ENCODE peak calls at places on chromosome 3, in nine cellular contexts. One of them, this sample, is unnamed. For H3K36me3, the result is how much of the 10 kb centered on the place peaks cover.

GRCh38 chr3:188947983-188948657 is 223.7 kb upstream of the TPRG1 start:
- DNase-seq in right atrium auricular region: peak
- DNase-seq in cardiac muscle cell: peak
- DNase-seq in psoas muscle: peak
- DNase-seq in upper lobe of right lung: peak
- DNase-seq in ovary: peak
- DNase-seq in SJSA1: no peak
- DNase-seq in CD8-positive, alpha-beta memory T cell: no peak
- DNase-seq in left ventricle myocardium inferior: peak
- DNase-seq in this sample: peak

GRCh38 chr3:190968616-190969015 is 106.1 kb upstream of the GMNC start:
- DNase-seq in right atrium auricular region: no peak
- DNase-seq in cardiac muscle cell: no peak
- DNase-seq in psoas muscle: no peak
- DNase-seq in upper lobe of right lung: no peak
- DNase-seq in ovary: no peak
- DNase-seq in SJSA1: no peak
- DNase-seq in CD8-positive, alpha-beta memory T cell: no peak
- DNase-seq in left ventricle myocardium inferior: no peak
- DNase-seq in this sample: no peak

GRCh38 chr3:107794664-107795443 is 272.1 kb downstream of the BBX start:
- DNase-seq in right atrium auricular region: no peak
- DNase-seq in cardiac muscle cell: no peak
- DNase-seq in psoas muscle: no peak
- DNase-seq in upper lobe of right lung: no peak
- DNase-seq in ovary: no peak
- DNase-seq in SJSA1: no peak
- DNase-seq in CD8-positive, alpha-beta memory T cell: no peak
- DNase-seq in left ventricle myocardium inferior: no peak
- DNase-seq in this sample: no peak

GRCh38 chr3:112651516-112651915 is 10.6 kb upstream of the CCDC80 start:
- DNase-seq in right atrium auricular region: no peak
- DNase-seq in cardiac muscle cell: no peak
- DNase-seq in psoas muscle: no peak
- DNase-seq in upper lobe of right lung: no peak
- DNase-seq in ovary: no peak
- DNase-seq in SJSA1: no peak
- DNase-seq in CD8-positive, alpha-beta memory T cell: no peak
- DNase-seq in left ventricle myocardium inferior: no peak
- DNase-seq in this sample: no peak

GRCh38 chr3:142542054-142542453 is 36.5 kb downstream of the ATR start:
- DNase-seq in right atrium auricular region: no peak
- DNase-seq in cardiac muscle cell: no peak
- DNase-seq in psoas muscle: no peak
- DNase-seq in upper lobe of right lung: no peak
- DNase-seq in ovary: no peak
- DNase-seq in SJSA1: no peak
- DNase-seq in CD8-positive, alpha-beta memory T cell: no peak
- DNase-seq in left ventricle myocardium inferior: no peak
- DNase-seq in this sample: no peak

GRCh38 chr3:3699407-3699806 is 99.8 kb upstream of the LRRN1 start:
- DNase-seq in right atrium auricular region: no peak
- DNase-seq in cardiac muscle cell: no peak
- DNase-seq in psoas muscle: no peak
- DNase-seq in upper lobe of right lung: no peak
- DNase-seq in ovary: no peak
- DNase-seq in SJSA1: no peak
- DNase-seq in CD8-positive, alpha-beta memory T cell: no peak
- DNase-seq in left ventricle myocardium inferior: no peak
- DNase-seq in this sample: no peak

GRCh38 chr3:173529062-173529711 is 131.6 kb downstream of the NLGN1 start:
- DNase-seq in right atrium auricular region: no peak
- DNase-seq in cardiac muscle cell: peak
- DNase-seq in psoas muscle: no peak
- DNase-seq in upper lobe of right lung: peak
- DNase-seq in ovary: no peak
- DNase-seq in SJSA1: no peak
- DNase-seq in CD8-positive, alpha-beta memory T cell: no peak
- DNase-seq in left ventricle myocardium inferior: no peak
- DNase-seq in this sample: no peak

GRCh38 chr3:177770821-177771220 is 573.5 kb upstream of the TBL1XR1 start:
- DNase-seq in right atrium auricular region: no peak
- DNase-seq in cardiac muscle cell: no peak
- DNase-seq in psoas muscle: no peak
- DNase-seq in upper lobe of right lung: no peak
- DNase-seq in ovary: no peak
- DNase-seq in SJSA1: no peak
- DNase-seq in CD8-positive, alpha-beta memory T cell: no peak
- DNase-seq in left ventricle myocardium inferior: no peak
- DNase-seq in this sample: no peak

GRCh38 chr3:194816748-194817591 is 131.3 kb downstream of the FAM43A start:
- DNase-seq in right atrium auricular region: no peak
- DNase-seq in cardiac muscle cell: no peak
- DNase-seq in psoas muscle: no peak
- DNase-seq in upper lobe of right lung: no peak
- DNase-seq in ovary: no peak
- DNase-seq in SJSA1: no peak
- DNase-seq in CD8-positive, alpha-beta memory T cell: no peak
- DNase-seq in left ventricle myocardium inferior: no peak
- DNase-seq in this sample: no peak

GRCh38 chr3:160707187-160707789 is 30.3 kb downstream of the ARL14 start:
- DNase-seq in right atrium auricular region: no peak
- DNase-seq in cardiac muscle cell: peak
- DNase-seq in psoas muscle: no peak
- DNase-seq in upper lobe of right lung: no peak
- DNase-seq in ovary: no peak
- DNase-seq in SJSA1: no peak
- DNase-seq in CD8-positive, alpha-beta memory T cell: peak
- DNase-seq in left ventricle myocardium inferior: no peak
- DNase-seq in this sample: no peak

GRCh38 chr3:195123196-195123805 is 147.7 kb downstream of the XXYLT1 start:
- DNase-seq in right atrium auricular region: no peak
- DNase-seq in cardiac muscle cell: no peak
- DNase-seq in psoas muscle: no peak
- DNase-seq in upper lobe of right lung: no peak
- DNase-seq in ovary: no peak
- DNase-seq in SJSA1: no peak
- DNase-seq in CD8-positive, alpha-beta memory T cell: no peak
- DNase-seq in left ventricle myocardium inferior: no peak
- DNase-seq in this sample: no peak

GRCh38 chr3:190701096-190701532 is 161.4 kb downstream of the GMNC start:
- DNase-seq in right atrium auricular region: no peak
- DNase-seq in cardiac muscle cell: peak
- DNase-seq in psoas muscle: no peak
- DNase-seq in upper lobe of right lung: no peak
- DNase-seq in ovary: peak
- DNase-seq in SJSA1: peak
- DNase-seq in CD8-positive, alpha-beta memory T cell: no peak
- DNase-seq in left ventricle myocardium inferior: peak
- DNase-seq in this sample: no peak

GRCh38 chr3:150722267-150722666 is 18.5 kb upstream of the ERICH6 start:
- DNase-seq in right atrium auricular region: no peak
- DNase-seq in cardiac muscle cell: no peak
- DNase-seq in psoas muscle: no peak
- DNase-seq in upper lobe of right lung: no peak
- DNase-seq in ovary: no peak
- DNase-seq in SJSA1: no peak
- DNase-seq in CD8-positive, alpha-beta memory T cell: no peak
- DNase-seq in left ventricle myocardium inferior: no peak
- DNase-seq in this sample: no peak

GRCh38 chr3:128266453-128266852 is 113.2 kb downstream of the EEFSEC start:
- DNase-seq in right atrium auricular region: no peak
- DNase-seq in cardiac muscle cell: no peak
- DNase-seq in psoas muscle: no peak
- DNase-seq in upper lobe of right lung: no peak
- DNase-seq in ovary: no peak
- DNase-seq in SJSA1: no peak
- DNase-seq in CD8-positive, alpha-beta memory T cell: no peak
- DNase-seq in left ventricle myocardium inferior: no peak
- DNase-seq in this sample: no peak

GRCh38 chr3:56764904-56765445 is 36.8 kb downstream of the ARHGEF3 start:
- DNase-seq in right atrium auricular region: no peak
- DNase-seq in cardiac muscle cell: no peak
- DNase-seq in psoas muscle: no peak
- DNase-seq in upper lobe of right lung: no peak
- DNase-seq in ovary: no peak
- DNase-seq in SJSA1: no peak
- DNase-seq in CD8-positive, alpha-beta memory T cell: no peak
- DNase-seq in left ventricle myocardium inferior: no peak
- DNase-seq in this sample: no peak

GRCh38 chr3:107757140-107757539 is 234.4 kb downstream of the BBX start:
- DNase-seq in right atrium auricular region: no peak
- DNase-seq in cardiac muscle cell: no peak
- DNase-seq in psoas muscle: no peak
- DNase-seq in upper lobe of right lung: no peak
- DNase-seq in ovary: no peak
- DNase-seq in SJSA1: no peak
- DNase-seq in CD8-positive, alpha-beta memory T cell: no peak
- DNase-seq in left ventricle myocardium inferior: no peak
- DNase-seq in this sample: no peak

GRCh38 chr3:120192159-120192558 is 92.9 kb downstream of the GPR156 start:
- DNase-seq in right atrium auricular region: no peak
- DNase-seq in cardiac muscle cell: no peak
- DNase-seq in psoas muscle: no peak
- DNase-seq in upper lobe of right lung: no peak
- DNase-seq in ovary: no peak
- DNase-seq in SJSA1: no peak
- DNase-seq in CD8-positive, alpha-beta memory T cell: no peak
- DNase-seq in left ventricle myocardium inferior: no peak
- DNase-seq in this sample: no peak

GRCh38 chr3:189195302-189195701 is 23.5 kb downstream of the TPRG1 start:
- DNase-seq in right atrium auricular region: no peak
- DNase-seq in cardiac muscle cell: no peak
- DNase-seq in psoas muscle: no peak
- DNase-seq in upper lobe of right lung: peak
- DNase-seq in ovary: no peak
- DNase-seq in SJSA1: no peak
- DNase-seq in CD8-positive, alpha-beta memory T cell: no peak
- DNase-seq in left ventricle myocardium inferior: no peak
- DNase-seq in this sample: no peak

GRCh38 chr3:34000301-34000700 is 201.9 kb downstream of the PDCD6IP start:
- DNase-seq in right atrium auricular region: no peak
- DNase-seq in cardiac muscle cell: no peak
- DNase-seq in psoas muscle: no peak
- DNase-seq in upper lobe of right lung: no peak
- DNase-seq in ovary: no peak
- DNase-seq in SJSA1: no peak
- DNase-seq in CD8-positive, alpha-beta memory T cell: no peak
- DNase-seq in left ventricle myocardium inferior: no peak
- DNase-seq in this sample: no peak

GRCh38 chr3:39099242-39099641 is 8.2 kb downstream of the GORASP1 start:
- DNase-seq in right atrium auricular region: no peak
- DNase-seq in cardiac muscle cell: no peak
- DNase-seq in psoas muscle: no peak
- DNase-seq in upper lobe of right lung: no peak
- DNase-seq in ovary: no peak
- DNase-seq in SJSA1: no peak
- DNase-seq in CD8-positive, alpha-beta memory T cell: no peak
- DNase-seq in left ventricle myocardium inferior: no peak
- DNase-seq in this sample: no peak
- H3K36me3 ChIP-seq in right atrium auricular region: half or more
- H3K36me3 ChIP-seq in cardiac muscle cell: under half
- H3K36me3 ChIP-seq in psoas muscle: half or more
- H3K36me3 ChIP-seq in upper lobe of right lung: half or more
- H3K36me3 ChIP-seq in ovary: under half
- H3K36me3 ChIP-seq in SJSA1: half or more
- H3K36me3 ChIP-seq in CD8-positive, alpha-beta memory T cell: under half
- H3K36me3 ChIP-seq in left ventricle myocardium inferior: half or more
- H3K36me3 ChIP-seq in this sample: half or more

GRCh38 chr3:106345353-106346027 is 476.7 kb upstream of the CBLB start:
- DNase-seq in right atrium auricular region: no peak
- DNase-seq in cardiac muscle cell: no peak
- DNase-seq in psoas muscle: no peak
- DNase-seq in upper lobe of right lung: no peak
- DNase-seq in ovary: no peak
- DNase-seq in SJSA1: peak
- DNase-seq in CD8-positive, alpha-beta memory T cell: no peak
- DNase-seq in left ventricle myocardium inferior: no peak
- DNase-seq in this sample: no peak
- H3K4me3 ChIP-seq in right atrium auricular region: no peak
- H3K4me3 ChIP-seq in cardiac muscle cell: no peak
- H3K4me3 ChIP-seq in psoas muscle: no peak
- H3K4me3 ChIP-seq in upper lobe of right lung: no peak
- H3K4me3 ChIP-seq in ovary: no peak
- H3K4me3 ChIP-seq in SJSA1: no peak
- H3K4me3 ChIP-seq in CD8-positive, alpha-beta memory T cell: no peak
- H3K4me3 ChIP-seq in left ventricle myocardium inferior: no peak
- H3K4me3 ChIP-seq in this sample: no peak

GRCh38 chr3:15595955-15596354 is 5.4 kb downstream of the HACL1 start:
- DNase-seq in right atrium auricular region: no peak
- DNase-seq in cardiac muscle cell: no peak
- DNase-seq in psoas muscle: no peak
- DNase-seq in upper lobe of right lung: no peak
- DNase-seq in ovary: no peak
- DNase-seq in SJSA1: no peak
- DNase-seq in CD8-positive, alpha-beta memory T cell: no peak
- DNase-seq in left ventricle myocardium inferior: no peak
- DNase-seq in this sample: no peak

GRCh38 chr3:15591928-15592327 is 9.4 kb downstream of the HACL1 start:
- DNase-seq in right atrium auricular region: no peak
- DNase-seq in cardiac muscle cell: no peak
- DNase-seq in psoas muscle: no peak
- DNase-seq in upper lobe of right lung: no peak
- DNase-seq in ovary: no peak
- DNase-seq in SJSA1: no peak
- DNase-seq in CD8-positive, alpha-beta memory T cell: no peak
- DNase-seq in left ventricle myocardium inferior: no peak
- DNase-seq in this sample: no peak

GRCh38 chr3:15591235-15591634 is 10.1 kb downstream of the HACL1 start:
- DNase-seq in right atrium auricular region: no peak
- DNase-seq in cardiac muscle cell: no peak
- DNase-seq in psoas muscle: no peak
- DNase-seq in upper lobe of right lung: no peak
- DNase-seq in ovary: no peak
- DNase-seq in SJSA1: no peak
- DNase-seq in CD8-positive, alpha-beta memory T cell: no peak
- DNase-seq in left ventricle myocardium inferior: no peak
- DNase-seq in this sample: no peak

GRCh38 chr3:15592968-15593367 is 8.4 kb downstream of the HACL1 start:
- DNase-seq in right atrium auricular region: no peak
- DNase-seq in cardiac muscle cell: no peak
- DNase-seq in psoas muscle: no peak
- DNase-seq in upper lobe of right lung: no peak
- DNase-seq in ovary: no peak
- DNase-seq in SJSA1: no peak
- DNase-seq in CD8-positive, alpha-beta memory T cell: no peak
- DNase-seq in left ventricle myocardium inferior: no peak
- DNase-seq in this sample: no peak
- H3K36me3 ChIP-seq in right atrium auricular region: under half
- H3K36me3 ChIP-seq in cardiac muscle cell: under half
- H3K36me3 ChIP-seq in psoas muscle: half or more
- H3K36me3 ChIP-seq in upper lobe of right lung: half or more
- H3K36me3 ChIP-seq in ovary: under half
- H3K36me3 ChIP-seq in SJSA1: under half
- H3K36me3 ChIP-seq in CD8-positive, alpha-beta memory T cell: under half
- H3K36me3 ChIP-seq in left ventricle myocardium inferior: half or more
- H3K36me3 ChIP-seq in this sample: half or more

DNA sequence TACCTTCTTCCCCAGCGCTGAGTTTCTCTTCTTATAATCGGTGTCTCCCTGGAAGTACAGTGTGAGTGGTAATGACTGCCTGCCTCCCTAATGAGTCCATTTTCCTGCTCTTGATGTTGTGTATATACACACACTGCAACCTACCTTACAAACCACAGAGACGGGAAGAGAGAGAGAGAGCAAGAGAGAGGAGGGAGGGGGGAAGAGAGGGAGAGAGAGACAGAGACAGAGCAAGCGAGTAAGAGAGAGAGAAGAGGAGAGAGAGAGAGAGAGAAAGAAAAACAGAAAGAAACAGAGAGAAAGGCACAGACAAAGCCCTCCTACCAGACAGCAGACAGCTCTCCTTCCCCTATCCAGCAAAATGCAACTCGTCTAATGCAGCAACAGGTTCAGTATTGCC is 46.9 kb downstream of the ZBTB20 start:
- DNase-seq in right atrium auricular region: no peak
- DNase-seq in cardiac muscle cell: peak
- DNase-seq in psoas muscle: no peak
- DNase-seq in upper lobe of right lung: no peak
- DNase-seq in ovary: no peak
- DNase-seq in SJSA1: peak
- DNase-seq in CD8-positive, alpha-beta memory T cell: peak
- DNase-seq in left ventricle myocardium inferior: no peak
- DNase-seq in this sample: no peak
- H3K4me3 ChIP-seq in right atrium auricular region: peak
- H3K4me3 ChIP-seq in cardiac muscle cell: peak
- H3K4me3 ChIP-seq in psoas muscle: peak
- H3K4me3 ChIP-seq in upper lobe of right lung: peak
- H3K4me3 ChIP-seq in ovary: peak
- H3K4me3 ChIP-seq in SJSA1: peak
- H3K4me3 ChIP-seq in CD8-positive, alpha-beta memory T cell: peak
- H3K4me3 ChIP-seq in left ventricle myocardium inferior: peak
- H3K4me3 ChIP-seq in this sample: peak